ENCODE peak calls at places on chromosome 9, in seven cellular contexts. A, N, Q, M, I, R and T are unnamed samples.

GRCh38 chr9:98774746-98775145 is 21.6 kb downstream of the ANKS6 start:
- DNase-seq in A (no peak), N (no peak), Q (no peak), M (peak; percentile 28), I (no peak), R (no peak), T (no peak)

GRCh38 chr9:88593537-88594185 is 58.7 kb downstream of the NXNL2 start:
- DNase-seq in A (no peak), N (peak; percentile 28), Q (peak; percentile 12), M (peak; percentile 73), I (peak; percentile 36), R (peak; percentile 1), T (no peak)

GRCh38 chr9:12469084-12469483 is 224.1 kb upstream of the TYRP1 start:
- DNase-seq in A (no peak), N (no peak), Q (no peak), M (no peak), I (no peak), R (no peak), T (no peak)

GRCh38 chr9:89606567-89607311 is 1.9 kb downstream of the GADD45G start:
- DNase-seq in A (no peak), N (no peak), Q (peak; percentile 32), M (peak; percentile 63), I (peak; percentile 55), R (peak; percentile 35), T (peak; percentile 76)

GRCh38 chr9:109600142-109600541 is 102.0 kb upstream of the PTPN3 start:
- DNase-seq in A (no peak), N (no peak), Q (no peak), M (peak; percentile 55), I (no peak), R (no peak), T (no peak)

GRCh38 chr9:33032865-33033264 is 7.8 kb downstream of the DNAJA1 start:
- DNase-seq in A (no peak), N (no peak), Q (no peak), M (no peak), I (no peak), R (no peak), T (no peak)

GRCh38 chr9:99287641-99288040 is 65.6 kb downstream of the SEC61B start:
- DNase-seq in A (no peak), N (no peak), Q (no peak), M (no peak), I (no peak), R (no peak), T (no peak)

GRCh38 chr9:105415344-105415980 is 32.4 kb upstream of the FSD1L start:
- DNase-seq in A (peak; percentile 15), N (peak; percentile 27), Q (peak; percentile 79), M (peak; percentile 73), I (peak; percentile 58), R (peak; percentile 58), T (no peak)

GRCh38 chr9:127058645-127059021 is 63.8 kb downstream of the ANGPTL2 start:
- DNase-seq in A (no peak), N (no peak), Q (no peak), M (peak; percentile 12), I (no peak), R (no peak), T (no peak)

GRCh38 chr9:438066-438465 is 223.4 kb downstream of the DOCK8 start:
- DNase-seq in A (no peak), N (no peak), Q (no peak), M (peak; percentile 47), I (no peak), R (no peak), T (no peak)

GRCh38 chr9:130598188-130598587 is 18.8 kb downstream of the FUBP3 start:
- DNase-seq in A (no peak), N (no peak), Q (no peak), M (no peak), I (no peak), R (no peak), T (no peak)

GRCh38 chr9:17018001-17018491 is 116.8 kb upstream of the CNTLN start:
- DNase-seq in A (no peak), N (no peak), Q (no peak), M (no peak), I (peak; percentile 80), R (no peak), T (peak; percentile 68)

GRCh38 chr9:22203371-22204138 is 194.4 kb upstream of the CDKN2B start:
- DNase-seq in A (no peak), N (no peak), Q (no peak), M (peak; percentile 38), I (no peak), R (no peak), T (no peak)

GRCh38 chr9:10251490-10251889 is 361.3 kb downstream of the PTPRD start:
- DNase-seq in A (no peak), N (no peak), Q (no peak), M (peak; percentile 49), I (no peak), R (no peak), T (no peak)

GRCh38 chr9:25678147-25678666 is at the start of gene TUSC1:
- DNase-seq in A (peak; percentile 76), N (peak; percentile 23), Q (peak; percentile 49), M (peak; percentile 90), I (peak; percentile 83), R (peak; percentile 94), T (peak; percentile 57)

GRCh38 chr9:93094294-93095204 is 1.5 kb upstream of the CARD19 start:
- DNase-seq in A (peak; percentile 33), N (no peak), Q (no peak), M (no peak), I (peak; percentile 73), R (no peak), T (peak; percentile 69)

GRCh38 chr9:88198346-88198807 is 60.1 kb upstream of the SPATA31C2 start:
- DNase-seq in A (no peak), N (no peak), Q (no peak), M (peak; percentile 49), I (no peak), R (no peak), T (no peak)

GRCh38 chr9:115262477-115262876 is 144.5 kb upstream of the TNC start:
- DNase-seq in A (peak; percentile 1), N (peak; percentile 98), Q (no peak), M (peak; percentile 97), I (no peak), R (peak; percentile 98), T (no peak)

GRCh38 chr9:134922066-134922931 is 4.6 kb upstream of the FCN1 start:
- DNase-seq in A (no peak), N (no peak), Q (no peak), M (no peak), I (peak; percentile 6), R (no peak), T (peak; percentile 25)

GRCh38 chr9:121581775-121582600 is 69.4 kb upstream of the DAB2IP start:
- DNase-seq in A (peak; percentile 69), N (no peak), Q (peak; percentile 30), M (no peak), I (no peak), R (no peak), T (no peak)

GRCh38 chr9:22893196-22893843 is 446.7 kb downstream of the DMRTA1 start:
- DNase-seq in A (no peak), N (no peak), Q (no peak), M (no peak), I (no peak), R (no peak), T (no peak)

GRCh38 chr9:121075251-121076036 is 689 bp downstream of the CNTRL start:
- DNase-seq in A (no peak), N (peak; percentile 16), Q (no peak), M (no peak), I (no peak), R (peak; percentile 47), T (no peak)

GRCh38 chr9:137406876-137407589 is 15.9 kb downstream of the EXD3 start:
- DNase-seq in A (peak; percentile 62), N (no peak), Q (peak; percentile 77), M (peak; percentile 53), I (peak; percentile 58), R (peak; percentile 34), T (no peak)

GRCh38 chr9:114075602-114076001 is 2.5 kb downstream of the AMBP start:
- DNase-seq in A (no peak), N (no peak), Q (no peak), M (no peak), I (no peak), R (no peak), T (no peak)

GRCh38 chr9:96209407-96210031 is 92.5 kb downstream of the HSD17B3 start:
- DNase-seq in A (no peak), N (no peak), Q (no peak), M (peak; percentile 90), I (no peak), R (no peak), T (peak; percentile 52)

GRCh38 chr9:121738391-121738790 is 87.0 kb downstream of the DAB2IP start:
- DNase-seq in A (no peak), N (no peak), Q (no peak), M (no peak), I (no peak), R (no peak), T (no peak)

GRCh38 chr9:98687911-98688310 is 20.8 kb downstream of the GABBR2 start:
- DNase-seq in A (no peak), N (no peak), Q (no peak), M (no peak), I (no peak), R (no peak), T (no peak)

GRCh38 chr9:19373527-19373926 is 6.5 kb downstream of the RPS6 start:
- DNase-seq in A (no peak), N (no peak), Q (no peak), M (no peak), I (no peak), R (no peak), T (no peak)

GRCh38 chr9:37283730-37284235 is 138.7 kb upstream of the GRHPR start:
- DNase-seq in A (no peak), N (no peak), Q (no peak), M (no peak), I (no peak), R (no peak), T (no peak)

GRCh38 chr9:115146581-115147021 is 28.6 kb upstream of the TNC start:
- DNase-seq in A (no peak), N (no peak), Q (no peak), M (peak; percentile 33), I (no peak), R (no peak), T (peak; percentile 2)

GRCh38 chr9:133944746-133945135 is 47.4 kb downstream of the VAV2 start:
- DNase-seq in A (no peak), N (no peak), Q (no peak), M (peak; percentile 96), I (no peak), R (no peak), T (no peak)

GRCh38 chr9:113274474-113275146 is 762 bp downstream of the CDC26 start:
- DNase-seq in A (no peak), N (peak; percentile 65), Q (peak; percentile 71), M (peak; percentile 72), I (no peak), R (peak; percentile 62), T (no peak)

GRCh38 chr9:126165755-126166154 is 160.9 kb upstream of the MVB12B start:
- DNase-seq in A (no peak), N (no peak), Q (no peak), M (no peak), I (no peak), R (no peak), T (no peak)

GRCh38 chr9:35562895-35563746 is 41.9 kb upstream of the TESK1 start:
- DNase-seq in A (no peak), N (no peak), Q (no peak), M (no peak), I (no peak), R (no peak), T (no peak)

GRCh38 chr9:136493567-136493971 is 10.7 kb upstream of the SEC16A start:
- DNase-seq in A (peak; percentile 43), N (no peak), Q (no peak), M (no peak), I (no peak), R (no peak), T (no peak)

GRCh38 chr9:38017149-38017884 is 51.7 kb downstream of the SHB start:
- DNase-seq in A (peak; percentile 79), N (no peak), Q (peak; percentile 92), M (peak; percentile 54), I (no peak), R (no peak), T (peak; percentile 74)

GRCh38 chr9:72577212-72577753 is 55.9 kb downstream of the TMC1 start:
- DNase-seq in A (no peak), N (no peak), Q (no peak), M (peak; percentile 95), I (no peak), R (no peak), T (no peak)

GRCh38 chr9:92266486-92266885 is 27.0 kb downstream of the IARS1 start:
- DNase-seq in A (no peak), N (no peak), Q (no peak), M (no peak), I (no peak), R (no peak), T (no peak)